ENCODE peak calls at places on chromosomes 2 and 18, in nine cellular contexts. One of them, this sample, is unnamed.

GRCh38 chr2:18149660-18150246 is 271.3 kb downstream of the KCNS3 start:
- DNase-seq in DMS 273 treated with DMSO at 0.1 percent for 48 hours: no peak
- DNase-seq in Karpas-422: peak
- DNase-seq in nucleus accumbens: no peak
- DNase-seq in HS-5: peak
- DNase-seq in progenitor cell of endocrine pancreas: no peak
- DNase-seq in ELR: peak
- DNase-seq in CD4-positive, alpha-beta T cell: no peak
- DNase-seq in Jurkat, Clone E6-1: peak
- DNase-seq in this sample: peak

GRCh38 chr18:74252032-74252380 is 39.8 kb downstream of the CYB5A start:
- DNase-seq in DMS 273 treated with DMSO at 0.1 percent for 48 hours: no peak
- DNase-seq in Karpas-422: no peak
- DNase-seq in nucleus accumbens: no peak
- DNase-seq in HS-5: no peak
- DNase-seq in progenitor cell of endocrine pancreas: no peak
- DNase-seq in ELR: peak
- DNase-seq in CD4-positive, alpha-beta T cell: no peak
- DNase-seq in Jurkat, Clone E6-1: no peak
- DNase-seq in this sample: no peak

GRCh38 chr18:10979411-10979810 is 170.0 kb downstream of the PIEZO2 start:
- DNase-seq in DMS 273 treated with DMSO at 0.1 percent for 48 hours: no peak
- DNase-seq in Karpas-422: no peak
- DNase-seq in nucleus accumbens: no peak
- DNase-seq in HS-5: no peak
- DNase-seq in progenitor cell of endocrine pancreas: no peak
- DNase-seq in ELR: no peak
- DNase-seq in CD4-positive, alpha-beta T cell: no peak
- DNase-seq in Jurkat, Clone E6-1: no peak
- DNase-seq in this sample: no peak

GRCh38 chr2:42562474-42563144 is 5.8 kb upstream of the MTA3 start:
- DNase-seq in DMS 273 treated with DMSO at 0.1 percent for 48 hours: no peak
- DNase-seq in Karpas-422: no peak
- DNase-seq in nucleus accumbens: no peak
- DNase-seq in HS-5: no peak
- DNase-seq in progenitor cell of endocrine pancreas: no peak
- DNase-seq in ELR: no peak
- DNase-seq in CD4-positive, alpha-beta T cell: no peak
- DNase-seq in Jurkat, Clone E6-1: no peak
- DNase-seq in this sample: peak

GRCh38 chr2:66446924-66447323 is 12.0 kb downstream of the MEIS1 start:
- DNase-seq in DMS 273 treated with DMSO at 0.1 percent for 48 hours: no peak
- DNase-seq in Karpas-422: no peak
- DNase-seq in nucleus accumbens: no peak
- DNase-seq in HS-5: no peak
- DNase-seq in progenitor cell of endocrine pancreas: no peak
- DNase-seq in ELR: peak
- DNase-seq in CD4-positive, alpha-beta T cell: no peak
- DNase-seq in Jurkat, Clone E6-1: no peak
- DNase-seq in this sample: no peak

GRCh38 chr2:215418064-215418963 is 17.6 kb downstream of the FN1 start:
- DNase-seq in DMS 273 treated with DMSO at 0.1 percent for 48 hours: no peak
- DNase-seq in Karpas-422: no peak
- DNase-seq in nucleus accumbens: no peak
- DNase-seq in HS-5: no peak
- DNase-seq in progenitor cell of endocrine pancreas: no peak
- DNase-seq in ELR: no peak
- DNase-seq in CD4-positive, alpha-beta T cell: no peak
- DNase-seq in Jurkat, Clone E6-1: no peak
- DNase-seq in this sample: no peak

GRCh38 chr2:393711-394696 is 106.1 kb upstream of the ALKAL2 start:
- DNase-seq in DMS 273 treated with DMSO at 0.1 percent for 48 hours: no peak
- DNase-seq in Karpas-422: peak
- DNase-seq in nucleus accumbens: no peak
- DNase-seq in HS-5: no peak
- DNase-seq in progenitor cell of endocrine pancreas: no peak
- DNase-seq in ELR: peak
- DNase-seq in CD4-positive, alpha-beta T cell: peak
- DNase-seq in Jurkat, Clone E6-1: peak
- DNase-seq in this sample: peak

GRCh38 chr18:61995547-61996062 is 102.8 kb upstream of the RNF152 start:
- DNase-seq in DMS 273 treated with DMSO at 0.1 percent for 48 hours: no peak
- DNase-seq in Karpas-422: no peak
- DNase-seq in nucleus accumbens: no peak
- DNase-seq in HS-5: no peak
- DNase-seq in progenitor cell of endocrine pancreas: no peak
- DNase-seq in ELR: no peak
- DNase-seq in CD4-positive, alpha-beta T cell: no peak
- DNase-seq in Jurkat, Clone E6-1: no peak
- DNase-seq in this sample: no peak

GRCh38 chr18:76518543-76519155 is 23.6 kb upstream of the ZNF516 start:
- DNase-seq in DMS 273 treated with DMSO at 0.1 percent for 48 hours: no peak
- DNase-seq in Karpas-422: peak
- DNase-seq in nucleus accumbens: no peak
- DNase-seq in HS-5: no peak
- DNase-seq in progenitor cell of endocrine pancreas: no peak
- DNase-seq in ELR: peak
- DNase-seq in CD4-positive, alpha-beta T cell: no peak
- DNase-seq in Jurkat, Clone E6-1: no peak
- DNase-seq in this sample: peak

GRCh38 chr2:240623531-240624010 is 1.7 kb upstream of the GPR35 start:
- DNase-seq in DMS 273 treated with DMSO at 0.1 percent for 48 hours: no peak
- DNase-seq in Karpas-422: no peak
- DNase-seq in nucleus accumbens: no peak
- DNase-seq in HS-5: no peak
- DNase-seq in progenitor cell of endocrine pancreas: no peak
- DNase-seq in ELR: no peak
- DNase-seq in CD4-positive, alpha-beta T cell: peak
- DNase-seq in Jurkat, Clone E6-1: no peak
- DNase-seq in this sample: no peak

GRCh38 chr2:101463885-101464653 is 10.8 kb downstream of the RFX8 start:
- DNase-seq in DMS 273 treated with DMSO at 0.1 percent for 48 hours: no peak
- DNase-seq in Karpas-422: no peak
- DNase-seq in nucleus accumbens: no peak
- DNase-seq in HS-5: peak
- DNase-seq in progenitor cell of endocrine pancreas: no peak
- DNase-seq in ELR: peak
- DNase-seq in CD4-positive, alpha-beta T cell: no peak
- DNase-seq in Jurkat, Clone E6-1: no peak
- DNase-seq in this sample: no peak

GRCh38 chr2:123808243-123808642 is 216.8 kb upstream of the CNTNAP5 start:
- DNase-seq in DMS 273 treated with DMSO at 0.1 percent for 48 hours: no peak
- DNase-seq in Karpas-422: no peak
- DNase-seq in nucleus accumbens: no peak
- DNase-seq in HS-5: no peak
- DNase-seq in progenitor cell of endocrine pancreas: no peak
- DNase-seq in ELR: no peak
- DNase-seq in CD4-positive, alpha-beta T cell: no peak
- DNase-seq in Jurkat, Clone E6-1: no peak
- DNase-seq in this sample: peak

GRCh38 chr2:171294608-171295007 is 133.9 kb upstream of the TLK1 start:
- DNase-seq in DMS 273 treated with DMSO at 0.1 percent for 48 hours: no peak
- DNase-seq in Karpas-422: no peak
- DNase-seq in nucleus accumbens: no peak
- DNase-seq in HS-5: no peak
- DNase-seq in progenitor cell of endocrine pancreas: no peak
- DNase-seq in ELR: no peak
- DNase-seq in CD4-positive, alpha-beta T cell: no peak
- DNase-seq in Jurkat, Clone E6-1: no peak
- DNase-seq in this sample: no peak

GRCh38 chr2:159119652-159120257 is 151.3 kb downstream of the TANC1 start:
- DNase-seq in DMS 273 treated with DMSO at 0.1 percent for 48 hours: no peak
- DNase-seq in Karpas-422: no peak
- DNase-seq in nucleus accumbens: no peak
- DNase-seq in HS-5: no peak
- DNase-seq in progenitor cell of endocrine pancreas: no peak
- DNase-seq in ELR: no peak
- DNase-seq in CD4-positive, alpha-beta T cell: no peak
- DNase-seq in Jurkat, Clone E6-1: no peak
- DNase-seq in this sample: no peak

GRCh38 chr2:40625849-40626248 is 174.0 kb upstream of the SLC8A1 start:
- DNase-seq in DMS 273 treated with DMSO at 0.1 percent for 48 hours: no peak
- DNase-seq in Karpas-422: no peak
- DNase-seq in nucleus accumbens: no peak
- DNase-seq in HS-5: peak
- DNase-seq in progenitor cell of endocrine pancreas: no peak
- DNase-seq in ELR: peak
- DNase-seq in CD4-positive, alpha-beta T cell: no peak
- DNase-seq in Jurkat, Clone E6-1: no peak
- DNase-seq in this sample: no peak

GRCh38 chr2:64924178-64924934 is 64.8 kb upstream of the SLC1A4 start:
- DNase-seq in DMS 273 treated with DMSO at 0.1 percent for 48 hours: no peak
- DNase-seq in Karpas-422: peak
- DNase-seq in nucleus accumbens: no peak
- DNase-seq in HS-5: no peak
- DNase-seq in progenitor cell of endocrine pancreas: no peak
- DNase-seq in ELR: no peak
- DNase-seq in CD4-positive, alpha-beta T cell: no peak
- DNase-seq in Jurkat, Clone E6-1: no peak
- DNase-seq in this sample: no peak

GRCh38 chr2:160667811-160668210 is 174.2 kb upstream of the RBMS1 start:
- DNase-seq in DMS 273 treated with DMSO at 0.1 percent for 48 hours: no peak
- DNase-seq in Karpas-422: no peak
- DNase-seq in nucleus accumbens: no peak
- DNase-seq in HS-5: no peak
- DNase-seq in progenitor cell of endocrine pancreas: no peak
- DNase-seq in ELR: peak
- DNase-seq in CD4-positive, alpha-beta T cell: no peak
- DNase-seq in Jurkat, Clone E6-1: no peak
- DNase-seq in this sample: no peak